ENCODE peak calls at places on chromosomes 2 and 18, in six cellular contexts. Y, Z, F, O, R and V are unnamed samples.

GRCh38 chr2:101219281-101219680 is 33.4 kb upstream of the CNOT11 start:
- DNase-seq in Y (no peak), Z (no peak), F (no peak), O (no peak), R (no peak), V (no peak)

GRCh38 chr2:191499874-191500565 is 177.9 kb upstream of the NABP1 start:
- DNase-seq in Y (no peak), Z (no peak), F (no peak), O (peak), R (no peak), V (no peak)

GRCh38 chr18:78999939-79000338 is 20.3 kb downstream of the SALL3 start:
- DNase-seq in Y (no peak), Z (no peak), F (no peak), O (no peak), R (no peak), V (no peak)

GRCh38 chr2:71995067-71995665 is 152.5 kb downstream of the CYP26B1 start:
- DNase-seq in Y (no peak), Z (no peak), F (no peak), O (peak), R (peak), V (no peak)

GRCh38 chr2:172947461-172947860 is 128.2 kb upstream of the MAP3K20 start:
- DNase-seq in Y (no peak), Z (no peak), F (no peak), O (peak), R (peak), V (no peak)

GRCh38 chr2:127877626-127878025 is 8.1 kb downstream of the AMMECR1L start:
- DNase-seq in Y (no peak), Z (no peak), F (no peak), O (no peak), R (no peak), V (no peak)

GRCh38 chr2:200479617-200480292 is 30.1 kb downstream of the KCTD18 start:
- DNase-seq in Y (no peak), Z (no peak), F (no peak), O (peak), R (peak), V (no peak)

GRCh38 chr2:217838409-217838831 is 164.4 kb downstream of the TNS1 start:
- DNase-seq in Y (peak), Z (no peak), F (no peak), O (no peak), R (no peak), V (no peak)

GRCh38 chr18:42028232-42028832 is 73.3 kb downstream of the PIK3C3 start:
- DNase-seq in Y (no peak), Z (no peak), F (no peak), O (peak), R (peak), V (no peak)

GRCh38 chr2:96484096-96484495 is 21.1 kb downstream of the NEURL3 start:
- DNase-seq in Y (no peak), Z (no peak), F (no peak), O (no peak), R (no peak), V (no peak)

GRCh38 chr2:45869165-45869501 is 217.7 kb downstream of the PRKCE start:
- DNase-seq in Y (no peak), Z (no peak), F (no peak), O (peak), R (peak), V (no peak)

GRCh38 chr2:133452561-133452960 is 115.7 kb downstream of the NCKAP5 start:
- DNase-seq in Y (no peak), Z (no peak), F (no peak), O (no peak), R (no peak), V (no peak)

GRCh38 chr2:179096090-179096489 is 46.2 kb upstream of the CCDC141 start:
- DNase-seq in Y (no peak), Z (peak), F (no peak), O (no peak), R (no peak), V (no peak)

GRCh38 chr18:31486165-31486564 is 11.8 kb upstream of the DSG2 start:
- DNase-seq in Y (no peak), Z (no peak), F (no peak), O (peak), R (no peak), V (no peak)

GRCh38 chr2:230416061-230416721 is at the start of gene SP100:
- DNase-seq in Y (no peak), Z (peak), F (peak), O (peak), R (peak), V (peak)

GRCh38 chr2:179233037-179233436 is 31.6 kb downstream of the SESTD1 start:
- DNase-seq in Y (no peak), Z (no peak), F (no peak), O (no peak), R (no peak), V (no peak)

GRCh38 chr2:130287656-130288026 is 55.1 kb upstream of the IMP4 start:
- DNase-seq in Y (no peak), Z (no peak), F (no peak), O (no peak), R (no peak), V (no peak)

GRCh38 chr18:45521777-45522176 is 93.5 kb upstream of the SLC14A2 start:
- DNase-seq in Y (no peak), Z (no peak), F (no peak), O (peak), R (peak), V (no peak)

GRCh38 chr2:66872056-66872821 is 437.3 kb downstream of the MEIS1 start:
- DNase-seq in Y (no peak), Z (no peak), F (no peak), O (peak), R (peak), V (no peak)

GRCh38 chr2:40096360-40096759 is 317.3 kb upstream of the THUMPD2 start:
- DNase-seq in Y (no peak), Z (no peak), F (no peak), O (peak), R (peak), V (no peak)

GRCh38 chr18:69002233-69002632 is 204.4 kb downstream of the CCDC102B start:
- DNase-seq in Y (no peak), Z (no peak), F (no peak), O (no peak), R (no peak), V (no peak)

GRCh38 chr2:168189835-168190426 is 57.5 kb downstream of the STK39 start:
- DNase-seq in Y (no peak), Z (peak), F (no peak), O (peak), R (peak), V (no peak)

GRCh38 chr2:64537991-64538390 is 13.9 kb downstream of the AFTPH start:
- DNase-seq in Y (no peak), Z (no peak), F (no peak), O (peak), R (peak), V (no peak)

GRCh38 chr2:68317971-68318685 is 1.6 kb downstream of the CNRIP1 start:
- DNase-seq in Y (no peak), Z (no peak), F (no peak), O (peak), R (peak), V (peak)

GRCh38 chr2:212730994-212731393 is 192.4 kb upstream of the ERBB4 start:
- DNase-seq in Y (no peak), Z (no peak), F (no peak), O (no peak), R (no peak), V (no peak)

GRCh38 chr18:60541661-60542060 is 169.1 kb upstream of the MC4R start:
- DNase-seq in Y (no peak), Z (no peak), F (no peak), O (no peak), R (no peak), V (no peak)

GRCh38 chr2:68643011-68643873 is at the start of gene PROKR1:
- DNase-seq in Y (no peak), Z (peak), F (no peak), O (no peak), R (no peak), V (no peak)

GRCh38 chr2:48398285-48399135 is 131.4 kb upstream of the STON1 start:
- DNase-seq in Y (no peak), Z (no peak), F (no peak), O (no peak), R (no peak), V (no peak)

GRCh38 chr2:240398711-240399267 is 36.7 kb upstream of the GPC1 start:
- DNase-seq in Y (no peak), Z (no peak), F (no peak), O (no peak), R (no peak), V (no peak)

GRCh38 chr2:127576433-127577207 is 41.1 kb downstream of the MYO7B start:
- DNase-seq in Y (no peak), Z (no peak), F (no peak), O (peak), R (no peak), V (peak)

GRCh38 chr18:35378206-35378795 is 1.2 kb upstream of the ZNF396 start:
- DNase-seq in Y (no peak), Z (no peak), F (no peak), O (peak), R (peak), V (no peak)